ENCODE peak calls at places on chromosomes 16 and 17, in ten cellular contexts. U is stimulated activated CD4-positive, alpha-beta T cell treated with anti-CD3 and anti-CD28 coated beads, Interleukin-4, amount 100 ng/mL, for 4 hours; H is NCI-H774; D is mucosa of descending colon; I is CD4-positive, alpha-beta T cell; R is H54; A is SW480; F is kidney epithelial cell; X is DMS 273 treated with DMSO at 0.1 percent for 48 hours; B is tibial nerve. T is an unnamed sample.
A peak's percentile ranks its signal among the peaks of the same experiment; 100 is the strongest.

GRCh38 chr17:9928601-9929341 is 23.7 kb upstream of the RCVRN start:
- DNase-seq in F (peak; percentile 58), X (peak; percentile 23), U (no peak), B (no peak), A (peak; percentile 77), I (no peak), D (peak; percentile 22), H (no peak), R (peak; percentile 66), T (peak; percentile 86)

GRCh38 chr16:64982581-64982980 is 139.3 kb downstream of the CDH11 start:
- DNase-seq in F (no peak), D (no peak), A (no peak), U (no peak), I (no peak), B (no peak), X (no peak), H (no peak), R (no peak), T (no peak)

GRCh38 chr16:85557083-85557975 is 55.8 kb upstream of the GSE1 start:
- DNase-seq in U (peak; percentile 65), D (peak; percentile 72), F (no peak), I (peak; percentile 23), X (peak; percentile 37), H (no peak), B (no peak), A (no peak), R (peak; percentile 78), T (no peak)

GRCh38 chr17:17781591-17782424 is 55.0 kb downstream of the SREBF1 start:
- DNase-seq in I (no peak), D (peak; percentile 61), A (peak; percentile 68), X (peak; percentile 46), U (peak; percentile 45), F (no peak), H (peak; percentile 24), B (peak; percentile 60), R (peak; percentile 89), T (no peak)

GRCh38 chr17:67696853-67697505 is 20.8 kb upstream of the NOL11 start:
- DNase-seq in F (no peak), B (no peak), X (no peak), R (no peak), H (peak; percentile 22), D (no peak), I (no peak), U (no peak), A (no peak), T (no peak)

GRCh38 chr16:89378947-89379771 is 111.2 kb downstream of the ANKRD11 start:
- DNase-seq in D (no peak), U (no peak), H (no peak), F (no peak), A (no peak), I (no peak), R (no peak), X (no peak), B (no peak), T (no peak)

GRCh38 chr16:86025706-86026105 is 126.7 kb downstream of the IRF8 start:
- DNase-seq in D (no peak), X (no peak), F (no peak), I (no peak), B (no peak), H (no peak), R (no peak), U (no peak), A (no peak), T (no peak)

GRCh38 chr17:6815775-6816174 is 15.8 kb downstream of the TEKT1 start:
- DNase-seq in B (no peak), I (no peak), H (no peak), U (no peak), X (no peak), A (no peak), D (no peak), R (no peak), F (no peak), T (no peak)

GRCh38 chr17:8724451-8724850 is 20.2 kb downstream of the CCDC42 start:
- DNase-seq in U (no peak), R (no peak), F (no peak), H (no peak), D (no peak), I (no peak), X (no peak), A (no peak), B (no peak), T (no peak)

GRCh38 chr16:19265531-19265930 is 20.0 kb upstream of the CLEC19A start:
- DNase-seq in R (no peak), D (no peak), U (no peak), I (no peak), A (no peak), F (no peak), H (no peak), X (no peak), B (no peak), T (no peak)

GRCh38 chr16:22420606-22421135 is 46.3 kb upstream of the CDR2 start:
- DNase-seq in D (no peak), F (no peak), B (no peak), R (no peak), H (no peak), A (no peak), U (no peak), I (no peak), X (no peak), T (no peak)

GRCh38 chr17:68457539-68458259 is 403 bp upstream of the WIPI1 start:
- DNase-seq in U (peak; percentile 98), I (peak; percentile 97), F (peak; percentile 79), R (peak; percentile 93), X (peak; percentile 95), A (peak; percentile 96), B (peak; percentile 99), H (peak; percentile 100), D (peak; percentile 99), T (peak; percentile 98)

GRCh38 chr16:86685071-86685470 is 106.7 kb downstream of the FOXL1 start:
- DNase-seq in B (no peak), I (no peak), D (no peak), U (no peak), A (no peak), R (no peak), X (no peak), H (no peak), F (no peak), T (no peak)

GRCh38 chr16:65062736-65063583 is 58.9 kb downstream of the CDH11 start:
- DNase-seq in I (no peak), F (no peak), A (no peak), H (no peak), D (no peak), B (no peak), X (no peak), R (no peak), U (no peak), T (no peak)

GRCh38 chr17:29347831-29348281 is 42.3 kb upstream of the TAOK1 start:
- DNase-seq in B (no peak), F (peak; percentile 16), A (no peak), R (peak; percentile 23), D (no peak), I (no peak), U (no peak), H (no peak), X (no peak), T (no peak)

GRCh38 chr17:32249475-32249874 is 16.2 kb upstream of the RHBDL3 start:
- DNase-seq in R (no peak), B (no peak), F (no peak), I (no peak), X (no peak), D (no peak), U (no peak), H (no peak), A (no peak), T (no peak)

GRCh38 chr17:81395600-81396277 is 482 bp downstream of the BAHCC1 start:
- DNase-seq in B (no peak), D (no peak), I (no peak), R (no peak), A (no peak), H (no peak), F (no peak), U (no peak), X (no peak), T (no peak)

GRCh38 chr16:1291576-1291974 is 17.9 kb upstream of the UBE2I start:
- DNase-seq in F (no peak), U (no peak), X (no peak), I (no peak), A (peak; percentile 74), H (no peak), B (no peak), D (no peak), R (no peak), T (no peak)

GRCh38 chr17:9917131-9917530 is 12.1 kb upstream of the RCVRN start:
- DNase-seq in X (no peak), F (no peak), H (no peak), A (no peak), R (no peak), U (no peak), B (no peak), D (no peak), I (no peak), T (no peak)

GRCh38 chr17:82148997-82149396 is 51.0 kb upstream of the FASN start:
- DNase-seq in D (no peak), B (no peak), I (no peak), X (no peak), A (no peak), H (no peak), U (no peak), R (no peak), F (no peak), T (no peak)

GRCh38 chr16:9072806-9073341 is 18.6 kb upstream of the HAPSTR1 start:
- DNase-seq in A (peak; percentile 76), F (no peak), U (peak; percentile 18), R (no peak), H (no peak), X (no peak), D (no peak), B (no peak), I (no peak), T (no peak)

GRCh38 chr17:45223541-45224528 is 2.1 kb downstream of the FMNL1 start:
- DNase-seq in A (no peak), H (no peak), I (no peak), F (no peak), X (no peak), U (peak; percentile 54), R (peak; percentile 40), B (no peak), D (no peak), T (no peak)

GRCh38 chr16:59543641-59544040 is 809.5 kb upstream of the GOT2 start:
- DNase-seq in X (no peak), F (peak; percentile 71), H (no peak), D (no peak), B (no peak), A (peak; percentile 16), U (no peak), I (no peak), R (no peak), T (no peak)

GRCh38 chr16:20971420-20971819 is 70.8 kb downstream of the LYRM1 start:
- DNase-seq in B (no peak), A (no peak), R (peak; percentile 31), U (no peak), F (no peak), H (no peak), D (no peak), I (no peak), X (no peak), T (no peak)

GRCh38 chr16:16915771-16916170 is 536.8 kb downstream of the NPIPA7 start:
- DNase-seq in B (no peak), I (no peak), X (no peak), R (no peak), D (no peak), F (no peak), U (no peak), H (no peak), A (no peak), T (no peak)

GRCh38 chr16:66427036-66427446 is at the start of gene BEAN1:
- DNase-seq in U (no peak), I (no peak), F (no peak), D (peak; percentile 9), B (no peak), H (no peak), R (no peak), X (no peak), A (peak; percentile 17), T (peak; percentile 32)

GRCh38 chr16:79980650-79981521 is 380.3 kb upstream of the MAF start:
- DNase-seq in U (no peak), A (peak; percentile 58), H (no peak), X (no peak), B (no peak), I (no peak), D (no peak), F (no peak), R (no peak), T (no peak)

GRCh38 chr17:66492500-66493123 is 190.2 kb downstream of the PRKCA start:
- DNase-seq in B (no peak), R (no peak), I (no peak), H (peak; percentile 28), X (no peak), F (no peak), U (no peak), A (no peak), D (no peak), T (no peak)